ENCODE peak calls at places on chromosomes 5 and 9, in seven cellular contexts. R is fibroblast of mammary gland, A is fibroblast of pulmonary artery, E is HepG2, I is kidney epithelial cell, L is choroid plexus epithelial cell, V is psoas muscle. Z is an unnamed sample.

GRCh38 chr9:33165263-33166151 is 1.6 kb downstream of the B4GALT1 start:
- DNase-seq in R (peak; percentile 98), A (peak; percentile 98), E (peak; percentile 95), I (no peak), L (peak; percentile 88), V (no peak), Z (peak; percentile 91)

GRCh38 chr5:171420429-171421231 is 1.2 kb downstream of the FGF18 start:
- DNase-seq in R (peak; percentile 87), A (peak; percentile 85), E (no peak), I (no peak), L (peak; percentile 82), V (peak; percentile 91), Z (peak; percentile 84)

GRCh38 chr5:122906768-122907167 is 61.4 kb downstream of the SNX24 start:
- DNase-seq in R (peak; percentile 55), A (peak; percentile 73), E (no peak), I (no peak), L (no peak), V (no peak), Z (peak; percentile 65)

GRCh38 chr9:88740844-88741243 is 205.9 kb downstream of the NXNL2 start:
- DNase-seq in R (no peak), A (no peak), E (no peak), I (no peak), L (no peak), V (no peak), Z (no peak)

GRCh38 chr9:11149065-11149464 is 536.3 kb upstream of the PTPRD start:
- DNase-seq in R (no peak), A (no peak), E (no peak), I (no peak), L (no peak), V (no peak), Z (no peak)

GRCh38 chr9:33101104-33101951 is 24.9 kb upstream of the SMU1 start:
- DNase-seq in R (peak; percentile 78), A (peak; percentile 50), E (no peak), I (no peak), L (no peak), V (peak; percentile 83), Z (peak; percentile 64)

GRCh38 chr5:170312666-170313065 is 15.1 kb upstream of the LCP2 start:
- DNase-seq in R (peak; percentile 79), A (peak; percentile 61), E (no peak), I (peak; percentile 31), L (peak; percentile 72), V (no peak), Z (peak; percentile 80)

GRCh38 chr5:86983208-86983607 is 284.5 kb upstream of the RASA1 start:
- DNase-seq in R (no peak), A (no peak), E (no peak), I (no peak), L (no peak), V (no peak), Z (no peak)

GRCh38 chr9:129283290-129283691 is 105.2 kb upstream of the IER5L start:
- DNase-seq in R (no peak), A (no peak), E (no peak), I (no peak), L (no peak), V (no peak), Z (no peak)

GRCh38 chr5:84364043-84364442 is 20.6 kb downstream of the EDIL3 start:
- DNase-seq in R (no peak), A (peak; percentile 82), E (no peak), I (no peak), L (peak; percentile 87), V (no peak), Z (peak; percentile 63)

GRCh38 chr5:135729582-135729879 is 104.9 kb upstream of the SLC25A48 start:
- DNase-seq in R (peak; percentile 5), A (no peak), E (no peak), I (no peak), L (peak; percentile 14), V (no peak), Z (no peak)

GRCh38 chr9:110131499-110131898 is 76.5 kb downstream of the C9orf152 start:
- DNase-seq in R (no peak), A (no peak), E (no peak), I (peak; percentile 73), L (no peak), V (no peak), Z (no peak)

GRCh38 chr9:21455320-21455719 is 15.1 kb downstream of the IFNA1 start:
- DNase-seq in R (peak; percentile 50), A (peak; percentile 63), E (peak; percentile 17), I (no peak), L (peak; percentile 62), V (no peak), Z (peak; percentile 52)

GRCh38 chr5:163094492-163095180 is 342.8 kb upstream of the CCNG1 start:
- DNase-seq in R (no peak), A (no peak), E (no peak), I (no peak), L (no peak), V (no peak), Z (no peak)

GRCh38 chr5:137800700-137801411 is 46.7 kb upstream of the HNRNPA0 start:
- DNase-seq in R (no peak), A (no peak), E (peak; percentile 8), I (no peak), L (no peak), V (no peak), Z (no peak)

GRCh38 chr9:16575878-16576245 is 294.6 kb downstream of the BNC2 start:
- DNase-seq in R (no peak), A (peak; percentile 31), E (no peak), I (no peak), L (no peak), V (no peak), Z (peak; percentile 55)

GRCh38 chr9:123225374-123225813 is 43.0 kb downstream of the STRBP start:
- DNase-seq in R (peak; percentile 84), A (peak; percentile 62), E (peak; percentile 29), I (peak; percentile 63), L (peak; percentile 90), V (no peak), Z (peak; percentile 64)
- TF ChIP-seq CTCF in R (peak; percentile 65), A (peak; percentile 55), E (peak; percentile 72), I (peak; percentile 57), L (peak; percentile 85), V (peak; percentile 30), Z (peak; percentile 54)

GRCh38 chr5:172837640-172838039 is 3.6 kb downstream of the ERGIC1 start:
- DNase-seq in R (no peak), A (no peak), E (no peak), I (no peak), L (no peak), V (peak; percentile 68), Z (no peak)
- H3K4me3 ChIP-seq in R (no peak overlapping the region), A (no peak overlapping the region), E (no peak overlapping the region), I (no peak overlapping the region), L (no peak overlapping the region), V (no peak overlapping the region), Z (no peak overlapping the region)

GRCh38 chr5:180161420-180162303 is 47.3 kb downstream of the RASGEF1C start:
- DNase-seq in R (no peak), A (no peak), E (peak; percentile 31), I (no peak), L (peak; percentile 10), V (no peak), Z (no peak)
- TF ChIP-seq CTCF in R (no peak), A (no peak), E (peak; percentile 65), I (peak; percentile 3), L (peak; percentile 20), V (no peak), Z (peak; percentile 24)

DNA sequence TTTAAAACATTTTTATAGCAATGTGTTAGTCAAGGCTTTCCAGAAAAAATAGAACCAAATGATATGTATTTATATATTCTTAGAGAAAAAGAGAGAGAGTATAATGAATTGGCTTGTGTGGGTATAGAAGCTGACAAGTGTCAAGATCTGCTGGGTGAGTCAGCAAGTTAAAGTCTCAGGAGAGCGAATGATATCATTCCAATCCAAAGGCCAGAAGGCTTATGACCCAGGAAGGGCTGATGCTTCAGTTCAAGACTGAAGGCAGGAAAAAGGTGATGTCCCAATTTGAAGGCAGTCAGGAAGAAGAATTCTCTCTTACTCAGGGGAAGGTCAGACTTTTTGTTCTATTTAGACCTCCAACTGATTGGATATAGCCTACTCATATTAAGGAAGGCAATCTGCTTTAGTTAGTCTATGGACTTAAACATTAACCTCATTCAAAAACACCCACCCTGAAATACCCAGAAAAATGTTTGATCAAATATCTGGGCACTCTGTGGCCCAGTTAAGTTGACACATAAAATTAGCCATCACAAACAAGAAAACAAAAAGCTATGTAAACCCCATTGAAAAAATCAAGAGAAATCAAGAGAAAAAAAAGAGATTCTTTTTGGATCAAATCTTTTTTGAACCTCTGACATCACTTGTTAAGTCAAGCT is 189.6 kb downstream of the PIK3R1 start:
- DNase-seq in R (peak; percentile 64), A (no peak), E (no peak), I (no peak), L (no peak), V (no peak), Z (no peak)
- H3K4me3 ChIP-seq in R (no peak overlapping the region), A (no peak overlapping the region), E (no peak overlapping the region), I (no peak overlapping the region), L (no peak overlapping the region), V (no peak overlapping the region), Z (no peak overlapping the region)

DNA sequence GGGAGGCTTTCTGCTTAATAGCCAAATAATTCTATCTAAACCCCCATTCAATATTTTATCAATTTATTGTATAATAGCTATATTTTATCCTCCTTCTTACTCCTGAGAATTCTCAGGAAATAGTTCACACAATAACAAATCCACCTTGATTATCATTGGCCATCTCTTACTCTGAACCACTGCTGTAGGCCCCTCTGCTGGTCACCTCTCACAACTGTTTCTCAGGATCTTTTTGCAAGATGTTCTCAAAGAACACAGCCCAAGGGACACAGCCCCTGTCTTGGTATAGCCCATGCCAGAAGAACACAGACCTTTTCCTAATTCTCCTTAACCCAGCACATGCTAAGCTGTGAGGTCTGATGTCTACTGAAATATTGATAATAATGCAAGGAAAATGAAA is 74.9 kb upstream of the HTR4 start:
- DNase-seq in R (no peak), A (no peak), E (no peak), I (no peak), L (peak; percentile 33), V (no peak), Z (peak; percentile 28)
- TF ChIP-seq CTCF in R (no peak), A (peak; percentile 34), E (no peak), I (peak; percentile 28), L (peak; percentile 44), V (no peak), Z (peak; percentile 30)

DNA sequence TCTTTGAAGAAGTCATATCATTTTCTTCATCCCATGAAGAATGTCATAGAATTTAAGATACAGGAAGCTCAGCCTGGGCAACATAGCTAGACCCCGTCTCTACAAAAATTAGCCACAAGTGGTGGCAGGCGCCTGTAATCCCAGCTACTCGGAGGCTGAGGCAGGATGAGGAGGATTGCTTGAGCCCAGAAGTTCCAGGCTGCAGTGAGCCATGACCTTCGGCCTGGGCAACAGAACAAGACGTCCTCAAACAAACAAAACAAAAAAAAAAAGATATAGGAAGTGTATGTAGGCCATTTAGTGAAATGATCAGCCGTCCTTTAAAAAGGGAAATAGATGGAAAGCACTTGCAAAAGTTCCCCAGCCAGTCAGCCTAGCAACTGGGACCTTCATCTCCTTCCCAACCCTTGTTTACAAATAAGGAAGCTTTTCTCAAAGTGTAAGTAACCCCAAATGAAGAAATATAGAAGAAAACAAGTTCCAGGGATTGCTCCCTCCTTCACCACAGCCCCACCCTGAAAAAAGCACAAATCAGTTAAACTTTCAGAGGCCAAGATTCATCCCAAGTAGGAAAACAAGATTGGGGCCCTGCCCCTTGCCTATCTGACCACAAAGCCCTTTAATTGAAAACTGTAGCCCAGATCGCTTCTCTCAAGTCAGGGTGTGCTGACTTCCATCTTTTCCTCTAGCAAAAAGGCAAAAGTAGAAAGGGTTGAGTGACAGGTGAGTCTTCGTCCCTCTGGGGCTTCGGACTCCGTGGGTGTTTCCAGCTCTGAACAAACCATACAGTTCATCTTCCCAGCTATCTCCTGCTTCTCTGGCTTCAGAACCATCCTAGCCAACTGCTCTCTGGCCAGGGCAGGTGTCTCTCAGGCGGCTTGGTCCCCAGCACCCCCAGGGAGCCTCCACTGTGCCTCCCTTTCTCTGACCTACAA is 1.2 kb downstream of the SLC31A2 start:
- DNase-seq in R (no peak), A (no peak), E (no peak), I (no peak), L (no peak), V (no peak), Z (no peak)
- H3K4me3 ChIP-seq in R (peak overlapping the region; percentile 86), A (peak overlapping the region; percentile 92), E (peak overlapping the region; percentile 91), I (peak overlapping the region; percentile 71), L (peak overlapping the region; percentile 89), V (peak overlapping the region; percentile 84), Z (peak overlapping the region; percentile 92)